ENCODE peak calls at places on chromosomes 5 and 9, in eight cellular contexts. Y is fibroblast of lung, G is adrenal gland, T is tibial nerve, O is lung, Q is K562, S is IMR-90, L is body of pancreas. V is an unnamed sample.

GRCh38 chr5:148924817-148925216 is 98.4 kb downstream of the ADRB2 start:
- DNase-seq in Y (no peak), G (peak), T (no peak), O (no peak), Q (no peak), S (no peak), L (no peak), V (no peak)

GRCh38 chr9:34179528-34180138 is 790 bp downstream of the UBAP1 start:
- DNase-seq in Y (peak), G (no peak), T (no peak), O (no peak), Q (no peak), S (peak), L (no peak), V (no peak)

GRCh38 chr5:132209901-132210545 is 17.6 kb downstream of the P4HA2 start:
- DNase-seq in Y (no peak), G (no peak), T (peak), O (no peak), Q (no peak), S (no peak), L (peak), V (no peak)

GRCh38 chr5:133757396-133757795 is 145.1 kb upstream of the FSTL4 start:
- DNase-seq in Y (no peak), G (no peak), T (no peak), O (no peak), Q (no peak), S (no peak), L (no peak), V (no peak)

GRCh38 chr5:132103380-132103951 is 29.9 kb downstream of the CSF2 start:
- DNase-seq in Y (peak), G (peak), T (peak), O (peak), Q (peak), S (peak), L (peak), V (no peak)

GRCh38 chr9:74887041-74887980 is at the start of gene TRPM6:
- DNase-seq in Y (peak), G (peak), T (peak), O (peak), Q (no peak), S (peak), L (peak), V (no peak)

GRCh38 chr5:142792865-142793232 is 22.7 kb downstream of the ARHGAP26 start:
- DNase-seq in Y (no peak), G (no peak), T (no peak), O (no peak), Q (no peak), S (no peak), L (no peak), V (no peak)

GRCh38 chr9:129895376-129896268 is 60.4 kb downstream of the USP20 start:
- DNase-seq in Y (no peak), G (no peak), T (no peak), O (no peak), Q (no peak), S (no peak), L (no peak), V (no peak)

GRCh38 chr5:172692981-172693380 is 51.9 kb downstream of the NEURL1B start:
- DNase-seq in Y (peak), G (peak), T (no peak), O (no peak), Q (no peak), S (peak), L (no peak), V (no peak)

GRCh38 chr9:124282442-124283231 is 24.9 kb downstream of the NEK6 start:
- DNase-seq in Y (peak), G (peak), T (peak), O (peak), Q (peak), S (peak), L (no peak), V (no peak)

GRCh38 chr5:104594850-104595249 is 1032.3 kb upstream of the NUDT12 start:
- DNase-seq in Y (no peak), G (no peak), T (no peak), O (no peak), Q (no peak), S (no peak), L (no peak), V (no peak)

GRCh38 chr9:127518091-127518856 is 67.0 kb downstream of the LRSAM1 start:
- DNase-seq in Y (no peak), G (no peak), T (no peak), O (no peak), Q (no peak), S (no peak), L (no peak), V (no peak)

GRCh38 chr9:4614627-4615026 is 47.5 kb upstream of the PLPP6 start:
- DNase-seq in Y (no peak), G (no peak), T (no peak), O (no peak), Q (no peak), S (no peak), L (no peak), V (no peak)

DNA sequence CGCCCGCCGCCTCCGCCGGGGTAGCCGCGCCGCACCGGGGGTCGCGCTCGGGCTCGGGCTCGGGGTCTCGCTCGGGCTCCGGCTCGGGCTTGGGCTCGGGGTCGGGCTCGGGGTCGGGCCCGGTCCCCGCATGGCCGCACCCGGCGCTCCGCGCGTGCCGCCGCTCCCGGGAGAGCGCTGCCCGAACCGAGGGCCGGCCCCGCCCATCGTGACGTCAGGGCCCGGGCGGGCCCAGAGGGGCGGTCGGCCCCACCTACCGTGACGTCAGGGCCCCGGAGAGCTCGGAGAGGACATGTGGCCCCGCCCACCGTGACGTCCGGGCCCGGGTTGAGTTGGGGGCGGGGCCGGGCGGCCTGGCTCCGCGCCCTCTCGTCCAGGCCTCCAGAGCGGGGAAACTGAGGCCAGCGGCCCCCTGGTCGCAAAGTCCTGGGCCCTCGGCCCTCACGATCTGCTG is at the start of gene NSMF:
- DNase-seq in Y (peak), G (peak), T (peak), O (peak), Q (peak), S (peak), L (peak), V (peak)
- H3K27ac ChIP-seq in Y (peak), G (no peak), T (peak), O (peak), Q (peak), S (peak), L (peak), V (peak)

GRCh38 chr9:16848189-16848588 is 22.3 kb downstream of the BNC2 start:
- DNase-seq in Y (no peak), G (no peak), T (no peak), O (no peak), Q (no peak), S (no peak), L (no peak), V (no peak)
- H3K27ac ChIP-seq in Y (no peak), G (no peak), T (no peak), O (no peak), Q (no peak), S (no peak), L (no peak), V (no peak)

GRCh38 chr9:98229090-98229395 is 26.4 kb downstream of the TBC1D2 start:
- DNase-seq in Y (no peak), G (no peak), T (no peak), O (no peak), Q (no peak), S (no peak), L (no peak), V (no peak)
- H3K27ac ChIP-seq in Y (no peak), G (no peak), T (no peak), O (no peak), Q (no peak), S (no peak), L (no peak), V (no peak)

DNA sequence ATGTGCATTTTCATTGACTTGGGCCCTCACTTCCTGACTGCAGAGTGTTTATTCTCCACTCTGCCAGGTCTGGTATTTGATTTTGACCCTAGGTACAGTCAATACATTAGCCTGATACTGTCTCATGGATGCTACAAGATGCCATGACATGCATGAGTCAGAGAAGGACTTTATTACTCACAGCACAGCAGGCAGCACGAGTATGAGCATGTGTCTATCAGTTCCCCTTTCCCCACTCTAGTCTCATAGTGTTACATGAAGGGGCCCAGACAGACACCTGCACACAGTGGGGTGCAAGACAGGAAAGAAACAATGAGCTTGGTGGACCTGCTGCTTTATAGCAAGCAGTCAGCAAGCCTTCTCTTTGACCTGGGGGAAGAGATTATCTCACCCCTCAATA is 19.6 kb downstream of the ITGA2 start:
- DNase-seq in Y (peak), G (no peak), T (no peak), O (no peak), Q (no peak), S (peak), L (no peak), V (no peak)
- H3K27ac ChIP-seq in Y (peak), G (no peak), T (no peak), O (no peak), Q (no peak), S (peak), L (no peak), V (peak)

GRCh38 chr5:88879724-88880123 is 3.3 kb downstream of the MEF2C start:
- DNase-seq in Y (no peak), G (no peak), T (no peak), O (no peak), Q (no peak), S (no peak), L (no peak), V (no peak)
- H3K27ac ChIP-seq in Y (peak), G (peak), T (peak), O (peak), Q (peak), S (no peak), L (no peak), V (no peak)

GRCh38 chr5:14036947-14037346 is 92.5 kb upstream of the DNAH5 start:
- DNase-seq in Y (peak), G (no peak), T (no peak), O (no peak), Q (no peak), S (peak), L (no peak), V (no peak)

GRCh38 chr5:14038341-14038959 is 94.0 kb upstream of the DNAH5 start:
- DNase-seq in Y (peak), G (no peak), T (no peak), O (no peak), Q (no peak), S (peak), L (no peak), V (no peak)

GRCh38 chr5:14034991-14035390 is 90.5 kb upstream of the DNAH5 start:
- DNase-seq in Y (peak), G (no peak), T (no peak), O (no peak), Q (no peak), S (peak), L (no peak), V (no peak)

GRCh38 chr5:14036514-14036913 is 92.0 kb upstream of the DNAH5 start:
- DNase-seq in Y (peak), G (no peak), T (no peak), O (no peak), Q (no peak), S (peak), L (no peak), V (no peak)

DNA sequence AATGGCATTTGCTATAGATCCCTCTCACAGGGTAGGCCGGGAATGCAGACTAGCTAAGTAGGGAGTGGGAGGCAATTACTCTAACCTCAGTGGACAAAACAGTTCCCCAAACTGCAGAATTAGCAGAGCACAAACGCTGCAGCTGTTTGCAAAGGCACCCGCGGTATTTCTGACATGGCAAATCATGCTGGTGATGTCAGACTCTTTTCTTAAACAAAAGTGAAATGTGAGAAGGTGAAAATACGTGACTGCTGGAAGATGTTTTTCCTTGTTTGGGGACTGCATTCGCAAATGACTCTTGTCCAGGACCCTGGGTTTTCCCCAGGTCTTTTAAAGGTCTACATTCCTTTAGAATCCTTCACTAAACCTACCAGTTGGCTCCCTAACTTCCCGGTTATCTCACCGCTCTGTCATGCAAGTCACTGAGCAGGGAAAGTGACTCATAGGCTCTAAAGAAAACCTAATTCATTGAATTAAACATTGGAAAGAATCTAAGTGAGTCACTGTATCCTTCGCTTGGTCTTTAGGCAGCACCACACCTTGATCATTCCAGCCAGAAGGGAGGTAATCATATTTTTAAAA is 91.5 kb upstream of the DNAH5 start:
- DNase-seq in Y (peak), G (peak), T (no peak), O (peak), Q (no peak), S (peak), L (peak), V (no peak)
- H3K27ac ChIP-seq in Y (peak), G (no peak), T (peak), O (peak), Q (no peak), S (peak), L (peak), V (no peak)

GRCh38 chr5:139636207-139636792 is 11.8 kb upstream of the CXXC5 start:
- DNase-seq in Y (no peak), G (no peak), T (no peak), O (no peak), Q (no peak), S (no peak), L (no peak), V (no peak)
- H3K27ac ChIP-seq in Y (peak), G (no peak), T (peak), O (peak), Q (peak), S (no peak), L (peak), V (peak)

GRCh38 chr5:125408582-125409069 is 662.2 kb upstream of the ZNF608 start:
- DNase-seq in Y (peak), G (peak), T (no peak), O (no peak), Q (no peak), S (peak), L (no peak), V (no peak)
- H3K27ac ChIP-seq in Y (peak), G (no peak), T (no peak), O (no peak), Q (no peak), S (no peak), L (peak), V (peak)

GRCh38 chr5:68433921-68434879 is 218.6 kb downstream of the PIK3R1 start:
- DNase-seq in Y (peak), G (peak), T (peak), O (peak), Q (peak), S (peak), L (peak), V (peak)

GRCh38 chr5:68436686-68437520 is 221.3 kb downstream of the PIK3R1 start:
- DNase-seq in Y (peak), G (no peak), T (no peak), O (no peak), Q (no peak), S (peak), L (no peak), V (no peak)

GRCh38 chr5:68431601-68432337 is 216.2 kb downstream of the PIK3R1 start:
- DNase-seq in Y (no peak), G (no peak), T (no peak), O (no peak), Q (no peak), S (no peak), L (no peak), V (no peak)

GRCh38 chr5:68432682-68433081 is 217.1 kb downstream of the PIK3R1 start:
- DNase-seq in Y (no peak), G (no peak), T (no peak), O (no peak), Q (no peak), S (no peak), L (no peak), V (no peak)

DNA sequence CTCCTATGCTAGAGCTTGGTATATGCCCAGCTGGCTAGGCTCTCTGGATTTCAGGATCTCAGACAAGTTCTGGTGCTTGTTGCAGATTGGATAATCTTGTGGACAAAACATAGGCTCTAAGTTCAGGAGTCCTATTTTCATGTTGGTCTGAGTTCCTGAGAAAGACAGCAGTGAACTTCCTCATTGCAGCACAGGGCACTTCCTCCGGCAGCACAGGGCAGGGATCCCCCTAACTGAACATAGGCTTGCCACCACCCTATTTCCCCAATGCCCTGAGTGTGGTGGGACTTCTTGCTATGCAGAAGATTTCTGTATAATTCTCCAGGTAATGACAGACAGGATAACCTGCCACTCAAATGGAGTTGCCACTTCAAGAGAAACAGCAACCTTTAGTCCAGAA is 220.1 kb downstream of the PIK3R1 start:
- DNase-seq in Y (no peak), G (no peak), T (no peak), O (no peak), Q (no peak), S (no peak), L (no peak), V (peak)
- H3K27ac ChIP-seq in Y (no peak), G (no peak), T (peak), O (no peak), Q (peak), S (no peak), L (no peak), V (peak)